ENCODE peak calls at places on chromosomes 3 and 15, in seven cellular contexts. One of them, this sample, is unnamed.

GRCh38 chr15:36356511-36356910 is 222.9 kb upstream of the CDIN1 start:
- DNase-seq in anterior cingulate cortex: no peak
- DNase-seq in activated gamma-delta T cell treated with Interleukin-2 at 50 U/mL for 16 hours: no peak
- DNase-seq in stimulated activated effector memory CD8-positive, alpha-beta T cell treated with anti-CD3 and anti-CD28 coated beads, Interleukin-12 subunit alpha, Interleukin-12 subunit beta, amount 100 ng/mL, for 72 hours: no peak
- DNase-seq in activated T-helper 1 cell treated with anti-CD3 and anti-CD28 coated beads, Interleukin-12 subunit alpha, Interleukin-12 subunit beta, Interleukin-2, Interleukin-4 antibody, amounts not matched to agents 30 ng/mL and 10 ng/mL and 1 ng/mL, durations not matched to agents 14 hours and 24 hours and 36 hours: no peak
- DNase-seq in cardiac fibroblast: no peak
- DNase-seq in COR-L47: no peak
- DNase-seq in this sample: no peak

GRCh38 chr3:84738101-84738500 is 220.7 kb upstream of the CADM2 start:
- DNase-seq in stimulated activated effector memory CD8-positive, alpha-beta T cell treated with anti-CD3 and anti-CD28 coated beads, Interleukin-12 subunit alpha, Interleukin-12 subunit beta, amount 100 ng/mL, for 72 hours: no peak
- DNase-seq in cardiac fibroblast: no peak
- DNase-seq in anterior cingulate cortex: no peak
- DNase-seq in activated T-helper 1 cell treated with anti-CD3 and anti-CD28 coated beads, Interleukin-12 subunit alpha, Interleukin-12 subunit beta, Interleukin-2, Interleukin-4 antibody, amounts not matched to agents 30 ng/mL and 10 ng/mL and 1 ng/mL, durations not matched to agents 14 hours and 24 hours and 36 hours: no peak
- DNase-seq in activated gamma-delta T cell treated with Interleukin-2 at 50 U/mL for 16 hours: no peak
- DNase-seq in COR-L47: peak
- DNase-seq in this sample: no peak

GRCh38 chr3:156142649-156143048 is 22.3 kb downstream of the KCNAB1 start:
- DNase-seq in activated T-helper 1 cell treated with anti-CD3 and anti-CD28 coated beads, Interleukin-12 subunit alpha, Interleukin-12 subunit beta, Interleukin-2, Interleukin-4 antibody, amounts not matched to agents 30 ng/mL and 10 ng/mL and 1 ng/mL, durations not matched to agents 14 hours and 24 hours and 36 hours: no peak
- DNase-seq in activated gamma-delta T cell treated with Interleukin-2 at 50 U/mL for 16 hours: no peak
- DNase-seq in cardiac fibroblast: peak
- DNase-seq in stimulated activated effector memory CD8-positive, alpha-beta T cell treated with anti-CD3 and anti-CD28 coated beads, Interleukin-12 subunit alpha, Interleukin-12 subunit beta, amount 100 ng/mL, for 72 hours: no peak
- DNase-seq in anterior cingulate cortex: no peak
- DNase-seq in COR-L47: no peak
- DNase-seq in this sample: no peak

GRCh38 chr3:172302176-172302575 is 146.1 kb downstream of the GHSR start:
- DNase-seq in activated T-helper 1 cell treated with anti-CD3 and anti-CD28 coated beads, Interleukin-12 subunit alpha, Interleukin-12 subunit beta, Interleukin-2, Interleukin-4 antibody, amounts not matched to agents 30 ng/mL and 10 ng/mL and 1 ng/mL, durations not matched to agents 14 hours and 24 hours and 36 hours: no peak
- DNase-seq in cardiac fibroblast: no peak
- DNase-seq in stimulated activated effector memory CD8-positive, alpha-beta T cell treated with anti-CD3 and anti-CD28 coated beads, Interleukin-12 subunit alpha, Interleukin-12 subunit beta, amount 100 ng/mL, for 72 hours: no peak
- DNase-seq in activated gamma-delta T cell treated with Interleukin-2 at 50 U/mL for 16 hours: no peak
- DNase-seq in anterior cingulate cortex: no peak
- DNase-seq in COR-L47: no peak
- DNase-seq in this sample: no peak

GRCh38 chr15:95957854-95958253 is 372.6 kb upstream of the NR2F2 start:
- DNase-seq in anterior cingulate cortex: no peak
- DNase-seq in cardiac fibroblast: no peak
- DNase-seq in stimulated activated effector memory CD8-positive, alpha-beta T cell treated with anti-CD3 and anti-CD28 coated beads, Interleukin-12 subunit alpha, Interleukin-12 subunit beta, amount 100 ng/mL, for 72 hours: no peak
- DNase-seq in activated T-helper 1 cell treated with anti-CD3 and anti-CD28 coated beads, Interleukin-12 subunit alpha, Interleukin-12 subunit beta, Interleukin-2, Interleukin-4 antibody, amounts not matched to agents 30 ng/mL and 10 ng/mL and 1 ng/mL, durations not matched to agents 14 hours and 24 hours and 36 hours: no peak
- DNase-seq in activated gamma-delta T cell treated with Interleukin-2 at 50 U/mL for 16 hours: no peak
- DNase-seq in COR-L47: no peak
- DNase-seq in this sample: no peak

GRCh38 chr3:39110041-39110639 is 2.7 kb downstream of the TTC21A start:
- DNase-seq in cardiac fibroblast: no peak
- DNase-seq in activated T-helper 1 cell treated with anti-CD3 and anti-CD28 coated beads, Interleukin-12 subunit alpha, Interleukin-12 subunit beta, Interleukin-2, Interleukin-4 antibody, amounts not matched to agents 30 ng/mL and 10 ng/mL and 1 ng/mL, durations not matched to agents 14 hours and 24 hours and 36 hours: no peak
- DNase-seq in stimulated activated effector memory CD8-positive, alpha-beta T cell treated with anti-CD3 and anti-CD28 coated beads, Interleukin-12 subunit alpha, Interleukin-12 subunit beta, amount 100 ng/mL, for 72 hours: no peak
- DNase-seq in anterior cingulate cortex: no peak
- DNase-seq in COR-L47: no peak
- DNase-seq in activated gamma-delta T cell treated with Interleukin-2 at 50 U/mL for 16 hours: no peak
- DNase-seq in this sample: no peak

GRCh38 chr3:69865920-69866679 is 126.8 kb downstream of the MITF start:
- DNase-seq in activated T-helper 1 cell treated with anti-CD3 and anti-CD28 coated beads, Interleukin-12 subunit alpha, Interleukin-12 subunit beta, Interleukin-2, Interleukin-4 antibody, amounts not matched to agents 30 ng/mL and 10 ng/mL and 1 ng/mL, durations not matched to agents 14 hours and 24 hours and 36 hours: no peak
- DNase-seq in cardiac fibroblast: no peak
- DNase-seq in anterior cingulate cortex: no peak
- DNase-seq in activated gamma-delta T cell treated with Interleukin-2 at 50 U/mL for 16 hours: no peak
- DNase-seq in COR-L47: no peak
- DNase-seq in stimulated activated effector memory CD8-positive, alpha-beta T cell treated with anti-CD3 and anti-CD28 coated beads, Interleukin-12 subunit alpha, Interleukin-12 subunit beta, amount 100 ng/mL, for 72 hours: no peak
- DNase-seq in this sample: no peak

GRCh38 chr3:156250550-156250949 is 130.2 kb downstream of the KCNAB1 start:
- DNase-seq in anterior cingulate cortex: no peak
- DNase-seq in cardiac fibroblast: no peak
- DNase-seq in COR-L47: no peak
- DNase-seq in stimulated activated effector memory CD8-positive, alpha-beta T cell treated with anti-CD3 and anti-CD28 coated beads, Interleukin-12 subunit alpha, Interleukin-12 subunit beta, amount 100 ng/mL, for 72 hours: no peak
- DNase-seq in activated T-helper 1 cell treated with anti-CD3 and anti-CD28 coated beads, Interleukin-12 subunit alpha, Interleukin-12 subunit beta, Interleukin-2, Interleukin-4 antibody, amounts not matched to agents 30 ng/mL and 10 ng/mL and 1 ng/mL, durations not matched to agents 14 hours and 24 hours and 36 hours: no peak
- DNase-seq in activated gamma-delta T cell treated with Interleukin-2 at 50 U/mL for 16 hours: no peak
- DNase-seq in this sample: no peak

GRCh38 chr15:38669160-38669505 is 104.5 kb upstream of the RASGRP1 start:
- DNase-seq in cardiac fibroblast: no peak
- DNase-seq in anterior cingulate cortex: no peak
- DNase-seq in activated T-helper 1 cell treated with anti-CD3 and anti-CD28 coated beads, Interleukin-12 subunit alpha, Interleukin-12 subunit beta, Interleukin-2, Interleukin-4 antibody, amounts not matched to agents 30 ng/mL and 10 ng/mL and 1 ng/mL, durations not matched to agents 14 hours and 24 hours and 36 hours: no peak
- DNase-seq in stimulated activated effector memory CD8-positive, alpha-beta T cell treated with anti-CD3 and anti-CD28 coated beads, Interleukin-12 subunit alpha, Interleukin-12 subunit beta, amount 100 ng/mL, for 72 hours: no peak
- DNase-seq in activated gamma-delta T cell treated with Interleukin-2 at 50 U/mL for 16 hours: no peak
- DNase-seq in COR-L47: no peak
- DNase-seq in this sample: no peak

GRCh38 chr3:57673158-57673557 is 19.7 kb downstream of the DENND6A start:
- DNase-seq in COR-L47: no peak
- DNase-seq in activated T-helper 1 cell treated with anti-CD3 and anti-CD28 coated beads, Interleukin-12 subunit alpha, Interleukin-12 subunit beta, Interleukin-2, Interleukin-4 antibody, amounts not matched to agents 30 ng/mL and 10 ng/mL and 1 ng/mL, durations not matched to agents 14 hours and 24 hours and 36 hours: no peak
- DNase-seq in activated gamma-delta T cell treated with Interleukin-2 at 50 U/mL for 16 hours: no peak
- DNase-seq in stimulated activated effector memory CD8-positive, alpha-beta T cell treated with anti-CD3 and anti-CD28 coated beads, Interleukin-12 subunit alpha, Interleukin-12 subunit beta, amount 100 ng/mL, for 72 hours: no peak
- DNase-seq in cardiac fibroblast: no peak
- DNase-seq in anterior cingulate cortex: no peak
- DNase-seq in this sample: no peak

GRCh38 chr3:144770813-144771400 is 799.3 kb downstream of the DIPK2A start:
- DNase-seq in COR-L47: peak
- DNase-seq in activated gamma-delta T cell treated with Interleukin-2 at 50 U/mL for 16 hours: no peak
- DNase-seq in cardiac fibroblast: peak
- DNase-seq in anterior cingulate cortex: no peak
- DNase-seq in activated T-helper 1 cell treated with anti-CD3 and anti-CD28 coated beads, Interleukin-12 subunit alpha, Interleukin-12 subunit beta, Interleukin-2, Interleukin-4 antibody, amounts not matched to agents 30 ng/mL and 10 ng/mL and 1 ng/mL, durations not matched to agents 14 hours and 24 hours and 36 hours: no peak
- DNase-seq in stimulated activated effector memory CD8-positive, alpha-beta T cell treated with anti-CD3 and anti-CD28 coated beads, Interleukin-12 subunit alpha, Interleukin-12 subunit beta, amount 100 ng/mL, for 72 hours: no peak
- DNase-seq in this sample: no peak

GRCh38 chr3:111069974-111070751 is 1.5 kb upstream of the NECTIN3 start:
- DNase-seq in anterior cingulate cortex: peak
- DNase-seq in stimulated activated effector memory CD8-positive, alpha-beta T cell treated with anti-CD3 and anti-CD28 coated beads, Interleukin-12 subunit alpha, Interleukin-12 subunit beta, amount 100 ng/mL, for 72 hours: no peak
- DNase-seq in activated T-helper 1 cell treated with anti-CD3 and anti-CD28 coated beads, Interleukin-12 subunit alpha, Interleukin-12 subunit beta, Interleukin-2, Interleukin-4 antibody, amounts not matched to agents 30 ng/mL and 10 ng/mL and 1 ng/mL, durations not matched to agents 14 hours and 24 hours and 36 hours: no peak
- DNase-seq in activated gamma-delta T cell treated with Interleukin-2 at 50 U/mL for 16 hours: no peak
- DNase-seq in cardiac fibroblast: peak
- DNase-seq in COR-L47: no peak
- DNase-seq in this sample: no peak

GRCh38 chr3:190972840-190973270 is 110.4 kb upstream of the GMNC start:
- DNase-seq in cardiac fibroblast: peak
- DNase-seq in activated gamma-delta T cell treated with Interleukin-2 at 50 U/mL for 16 hours: no peak
- DNase-seq in anterior cingulate cortex: no peak
- DNase-seq in COR-L47: no peak
- DNase-seq in activated T-helper 1 cell treated with anti-CD3 and anti-CD28 coated beads, Interleukin-12 subunit alpha, Interleukin-12 subunit beta, Interleukin-2, Interleukin-4 antibody, amounts not matched to agents 30 ng/mL and 10 ng/mL and 1 ng/mL, durations not matched to agents 14 hours and 24 hours and 36 hours: no peak
- DNase-seq in stimulated activated effector memory CD8-positive, alpha-beta T cell treated with anti-CD3 and anti-CD28 coated beads, Interleukin-12 subunit alpha, Interleukin-12 subunit beta, amount 100 ng/mL, for 72 hours: no peak
- DNase-seq in this sample: no peak

GRCh38 chr3:76362643-76363042 is 577.3 kb upstream of the ZNF717 start:
- DNase-seq in COR-L47: no peak
- DNase-seq in stimulated activated effector memory CD8-positive, alpha-beta T cell treated with anti-CD3 and anti-CD28 coated beads, Interleukin-12 subunit alpha, Interleukin-12 subunit beta, amount 100 ng/mL, for 72 hours: no peak
- DNase-seq in anterior cingulate cortex: no peak
- DNase-seq in activated gamma-delta T cell treated with Interleukin-2 at 50 U/mL for 16 hours: no peak
- DNase-seq in activated T-helper 1 cell treated with anti-CD3 and anti-CD28 coated beads, Interleukin-12 subunit alpha, Interleukin-12 subunit beta, Interleukin-2, Interleukin-4 antibody, amounts not matched to agents 30 ng/mL and 10 ng/mL and 1 ng/mL, durations not matched to agents 14 hours and 24 hours and 36 hours: no peak
- DNase-seq in cardiac fibroblast: no peak
- DNase-seq in this sample: no peak

GRCh38 chr3:123586966-123587365 is 2.1 kb upstream of the HACD2 start:
- DNase-seq in cardiac fibroblast: peak
- DNase-seq in activated gamma-delta T cell treated with Interleukin-2 at 50 U/mL for 16 hours: no peak
- DNase-seq in stimulated activated effector memory CD8-positive, alpha-beta T cell treated with anti-CD3 and anti-CD28 coated beads, Interleukin-12 subunit alpha, Interleukin-12 subunit beta, amount 100 ng/mL, for 72 hours: no peak
- DNase-seq in anterior cingulate cortex: no peak
- DNase-seq in activated T-helper 1 cell treated with anti-CD3 and anti-CD28 coated beads, Interleukin-12 subunit alpha, Interleukin-12 subunit beta, Interleukin-2, Interleukin-4 antibody, amounts not matched to agents 30 ng/mL and 10 ng/mL and 1 ng/mL, durations not matched to agents 14 hours and 24 hours and 36 hours: no peak
- DNase-seq in COR-L47: no peak
- DNase-seq in this sample: no peak

GRCh38 chr3:172106989-172107388 is 67.6 kb downstream of the FNDC3B start:
- DNase-seq in anterior cingulate cortex: no peak
- DNase-seq in stimulated activated effector memory CD8-positive, alpha-beta T cell treated with anti-CD3 and anti-CD28 coated beads, Interleukin-12 subunit alpha, Interleukin-12 subunit beta, amount 100 ng/mL, for 72 hours: peak
- DNase-seq in cardiac fibroblast: no peak
- DNase-seq in activated gamma-delta T cell treated with Interleukin-2 at 50 U/mL for 16 hours: peak
- DNase-seq in activated T-helper 1 cell treated with anti-CD3 and anti-CD28 coated beads, Interleukin-12 subunit alpha, Interleukin-12 subunit beta, Interleukin-2, Interleukin-4 antibody, amounts not matched to agents 30 ng/mL and 10 ng/mL and 1 ng/mL, durations not matched to agents 14 hours and 24 hours and 36 hours: peak
- DNase-seq in COR-L47: no peak
- DNase-seq in this sample: no peak

GRCh38 chr3:10193692-10194327 is 29.1 kb downstream of the IRAK2 start:
- DNase-seq in cardiac fibroblast: no peak
- DNase-seq in activated gamma-delta T cell treated with Interleukin-2 at 50 U/mL for 16 hours: no peak
- DNase-seq in COR-L47: no peak
- DNase-seq in activated T-helper 1 cell treated with anti-CD3 and anti-CD28 coated beads, Interleukin-12 subunit alpha, Interleukin-12 subunit beta, Interleukin-2, Interleukin-4 antibody, amounts not matched to agents 30 ng/mL and 10 ng/mL and 1 ng/mL, durations not matched to agents 14 hours and 24 hours and 36 hours: no peak
- DNase-seq in anterior cingulate cortex: no peak
- DNase-seq in stimulated activated effector memory CD8-positive, alpha-beta T cell treated with anti-CD3 and anti-CD28 coated beads, Interleukin-12 subunit alpha, Interleukin-12 subunit beta, amount 100 ng/mL, for 72 hours: no peak
- DNase-seq in this sample: no peak

GRCh38 chr3:69809076-69809835 is 70.0 kb downstream of the MITF start:
- DNase-seq in activated T-helper 1 cell treated with anti-CD3 and anti-CD28 coated beads, Interleukin-12 subunit alpha, Interleukin-12 subunit beta, Interleukin-2, Interleukin-4 antibody, amounts not matched to agents 30 ng/mL and 10 ng/mL and 1 ng/mL, durations not matched to agents 14 hours and 24 hours and 36 hours: no peak
- DNase-seq in cardiac fibroblast: peak
- DNase-seq in anterior cingulate cortex: no peak
- DNase-seq in stimulated activated effector memory CD8-positive, alpha-beta T cell treated with anti-CD3 and anti-CD28 coated beads, Interleukin-12 subunit alpha, Interleukin-12 subunit beta, amount 100 ng/mL, for 72 hours: no peak
- DNase-seq in activated gamma-delta T cell treated with Interleukin-2 at 50 U/mL for 16 hours: no peak
- DNase-seq in COR-L47: no peak
- DNase-seq in this sample: no peak

GRCh38 chr3:31103623-31104180 is 209.2 kb upstream of the GADL1 start:
- DNase-seq in stimulated activated effector memory CD8-positive, alpha-beta T cell treated with anti-CD3 and anti-CD28 coated beads, Interleukin-12 subunit alpha, Interleukin-12 subunit beta, amount 100 ng/mL, for 72 hours: no peak
- DNase-seq in cardiac fibroblast: peak
- DNase-seq in activated T-helper 1 cell treated with anti-CD3 and anti-CD28 coated beads, Interleukin-12 subunit alpha, Interleukin-12 subunit beta, Interleukin-2, Interleukin-4 antibody, amounts not matched to agents 30 ng/mL and 10 ng/mL and 1 ng/mL, durations not matched to agents 14 hours and 24 hours and 36 hours: no peak
- DNase-seq in activated gamma-delta T cell treated with Interleukin-2 at 50 U/mL for 16 hours: no peak
- DNase-seq in COR-L47: no peak
- DNase-seq in anterior cingulate cortex: no peak
- DNase-seq in this sample: no peak

GRCh38 chr3:194381460-194381875 is 11.9 kb upstream of the LRRC15 start:
- DNase-seq in stimulated activated effector memory CD8-positive, alpha-beta T cell treated with anti-CD3 and anti-CD28 coated beads, Interleukin-12 subunit alpha, Interleukin-12 subunit beta, amount 100 ng/mL, for 72 hours: no peak
- DNase-seq in cardiac fibroblast: no peak
- DNase-seq in activated gamma-delta T cell treated with Interleukin-2 at 50 U/mL for 16 hours: no peak
- DNase-seq in anterior cingulate cortex: no peak
- DNase-seq in activated T-helper 1 cell treated with anti-CD3 and anti-CD28 coated beads, Interleukin-12 subunit alpha, Interleukin-12 subunit beta, Interleukin-2, Interleukin-4 antibody, amounts not matched to agents 30 ng/mL and 10 ng/mL and 1 ng/mL, durations not matched to agents 14 hours and 24 hours and 36 hours: no peak
- DNase-seq in COR-L47: no peak
- DNase-seq in this sample: no peak

GRCh38 chr3:78277220-78277619 is 1237.3 kb downstream of the ROBO2 start:
- DNase-seq in COR-L47: no peak
- DNase-seq in cardiac fibroblast: no peak
- DNase-seq in activated T-helper 1 cell treated with anti-CD3 and anti-CD28 coated beads, Interleukin-12 subunit alpha, Interleukin-12 subunit beta, Interleukin-2, Interleukin-4 antibody, amounts not matched to agents 30 ng/mL and 10 ng/mL and 1 ng/mL, durations not matched to agents 14 hours and 24 hours and 36 hours: no peak
- DNase-seq in anterior cingulate cortex: no peak
- DNase-seq in stimulated activated effector memory CD8-positive, alpha-beta T cell treated with anti-CD3 and anti-CD28 coated beads, Interleukin-12 subunit alpha, Interleukin-12 subunit beta, amount 100 ng/mL, for 72 hours: no peak
- DNase-seq in activated gamma-delta T cell treated with Interleukin-2 at 50 U/mL for 16 hours: no peak
- DNase-seq in this sample: no peak

This sample was measured in GM04503.